ENCODE peak calls at places on chromosomes 6 and 20, in six cellular contexts. F is HCT116, E is HepG2, X is GM23338, W is SK-N-SH, O is Panc1. L is an unnamed sample.

GRCh38 chr20:58677808-58678207 is 14.8 kb upstream of the NPEPL1 start:
- DNase-seq in W (no peak), O (no peak), F (no peak), E (no peak), X (no peak), L (no peak)

GRCh38 chr6:168408504-168409136 is 32.4 kb upstream of the SMOC2 start:
- DNase-seq in X (no peak), O (no peak), F (no peak), E (no peak), W (no peak), L (no peak)

GRCh38 chr6:80969439-80969838 is 783.0 kb downstream of the TENT5A start:
- DNase-seq in F (peak), W (no peak), E (no peak), X (no peak), O (no peak), L (no peak)

GRCh38 chr6:133042550-133043120 is 198.5 kb upstream of the EYA4 start:
- DNase-seq in E (no peak), O (no peak), F (no peak), X (no peak), W (no peak), L (no peak)

GRCh38 chr6:145199961-145200360 is 535.4 kb downstream of the EPM2A start:
- DNase-seq in W (no peak), E (peak), F (no peak), X (no peak), O (peak), L (no peak)

GRCh38 chr6:122962196-122962595 is 33.8 kb upstream of the CLVS2 start:
- DNase-seq in W (no peak), O (no peak), X (no peak), F (no peak), E (no peak), L (no peak)

GRCh38 chr6:9766240-9766915 is 648.5 kb downstream of the TFAP2A start:
- DNase-seq in X (no peak), E (no peak), O (no peak), W (no peak), F (peak), L (no peak)

GRCh38 chr6:11389977-11390376 is 147.6 kb upstream of the TMEM170B start:
- DNase-seq in W (no peak), F (no peak), E (no peak), O (no peak), X (no peak), L (no peak)

GRCh38 chr20:5156670-5157448 is 30.1 kb downstream of the CDS2 start:
- DNase-seq in W (no peak), F (peak), O (peak), E (peak), X (no peak), L (no peak)

GRCh38 chr6:119443993-119444641 is 94.6 kb upstream of the MAN1A1 start:
- DNase-seq in O (no peak), F (no peak), E (no peak), W (no peak), X (no peak), L (no peak)

GRCh38 chr6:47168176-47168575 is 126.0 kb upstream of the ADGRF1 start:
- DNase-seq in F (peak), O (peak), X (no peak), E (peak), W (no peak), L (peak)

GRCh38 chr6:3779574-3779849 is 28.0 kb upstream of the PXDC1 start:
- DNase-seq in O (no peak), F (no peak), W (no peak), X (no peak), E (no peak), L (no peak)

GRCh38 chr20:25017257-25017803 is 24.8 kb upstream of the APMAP start:
- DNase-seq in O (no peak), F (no peak), X (peak), E (peak), W (no peak), L (no peak)

DNA sequence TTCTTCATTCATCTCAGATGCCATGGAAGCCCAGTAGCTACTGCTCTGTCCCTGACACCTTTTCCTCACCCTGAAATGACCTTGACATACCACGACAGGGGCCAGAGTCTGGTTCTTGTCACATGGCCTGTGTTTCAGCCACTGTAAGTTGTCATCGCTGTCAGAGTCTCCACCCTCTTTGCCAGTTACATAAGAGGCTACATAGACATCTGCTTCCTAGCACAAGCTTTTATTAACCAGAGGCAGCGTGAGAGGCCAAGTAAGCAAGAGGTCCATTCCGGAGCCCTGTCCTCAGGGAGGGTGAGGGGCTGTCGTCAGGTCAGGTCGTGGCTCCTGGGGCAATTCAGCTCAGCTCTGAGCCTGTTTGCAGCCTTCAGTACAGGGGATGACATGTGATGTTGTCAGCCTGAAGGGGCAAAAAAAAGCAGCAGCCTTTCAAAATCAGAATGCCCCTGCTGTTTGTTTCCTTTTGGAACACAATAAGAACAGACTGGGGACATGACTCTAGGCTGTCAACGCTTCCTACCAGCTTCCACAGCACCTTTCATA is 146.3 kb downstream of the MTFR2 start:
- DNase-seq in X (peak), W (peak), E (peak), O (no peak), F (no peak), L (no peak)
- TF ChIP-seq REST in X (no peak), W (no peak), E (no peak), O (no peak), F (no peak), L (no peak)

DNA sequence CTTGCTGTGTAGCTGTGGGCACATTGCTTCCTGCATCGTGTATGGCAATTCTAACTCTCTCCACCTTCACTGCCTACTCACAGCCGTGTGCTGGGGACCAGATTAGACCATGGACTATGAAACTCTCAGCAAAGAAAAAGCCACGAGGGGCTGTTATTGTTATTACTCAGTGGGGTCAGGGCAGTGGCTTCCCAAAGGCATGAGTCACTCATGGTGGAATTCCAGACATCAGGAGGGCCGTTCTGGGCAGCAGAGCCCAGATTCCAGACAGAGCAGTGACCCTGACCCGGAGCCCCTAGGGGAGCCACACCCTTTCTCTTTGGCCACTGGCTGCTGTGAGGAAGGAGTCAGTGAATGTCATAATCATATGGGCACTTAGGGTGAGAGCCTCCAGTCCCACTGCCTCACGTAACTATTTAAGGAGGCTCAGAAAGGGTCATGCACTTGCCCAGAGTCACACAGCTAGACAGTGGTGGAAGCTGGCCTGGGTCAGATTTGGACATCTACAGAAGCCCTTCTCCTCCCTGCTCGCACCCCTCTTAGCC is 22.2 kb upstream of the CCN5 start:
- DNase-seq in W (no peak), O (peak), F (peak), X (no peak), E (peak), L (no peak)
- TF ChIP-seq POLR2AphosphoS5 in W (peak), O (peak), F (peak), X (no peak), E (no peak), L (no peak)

GRCh38 chr20:34951252-34951651 is 4.4 kb downstream of the GSS start:
- DNase-seq in E (no peak), W (no peak), O (no peak), F (no peak), X (no peak), L (no peak)
- H3K4me3 ChIP-seq in E (no peak), W (no peak), O (no peak), F (no peak), X (no peak), L (no peak)

GRCh38 chr6:7135755-7136154 is 28.0 kb downstream of the RREB1 start:
- DNase-seq in F (no peak), O (no peak), X (no peak), W (no peak), E (no peak), L (no peak)
- TF ChIP-seq REST in F (no peak), O (no peak), X (no peak), W (no peak), E (no peak), L (no peak)

GRCh38 chr6:28124350-28124970 is at the start of gene ZSCAN16:
- DNase-seq in O (peak), F (peak), E (peak), X (peak), W (peak), L (peak)
- TF ChIP-seq POLR2AphosphoS5 in O (peak), F (peak), E (peak), X (peak), W (peak), L (peak)

DNA sequence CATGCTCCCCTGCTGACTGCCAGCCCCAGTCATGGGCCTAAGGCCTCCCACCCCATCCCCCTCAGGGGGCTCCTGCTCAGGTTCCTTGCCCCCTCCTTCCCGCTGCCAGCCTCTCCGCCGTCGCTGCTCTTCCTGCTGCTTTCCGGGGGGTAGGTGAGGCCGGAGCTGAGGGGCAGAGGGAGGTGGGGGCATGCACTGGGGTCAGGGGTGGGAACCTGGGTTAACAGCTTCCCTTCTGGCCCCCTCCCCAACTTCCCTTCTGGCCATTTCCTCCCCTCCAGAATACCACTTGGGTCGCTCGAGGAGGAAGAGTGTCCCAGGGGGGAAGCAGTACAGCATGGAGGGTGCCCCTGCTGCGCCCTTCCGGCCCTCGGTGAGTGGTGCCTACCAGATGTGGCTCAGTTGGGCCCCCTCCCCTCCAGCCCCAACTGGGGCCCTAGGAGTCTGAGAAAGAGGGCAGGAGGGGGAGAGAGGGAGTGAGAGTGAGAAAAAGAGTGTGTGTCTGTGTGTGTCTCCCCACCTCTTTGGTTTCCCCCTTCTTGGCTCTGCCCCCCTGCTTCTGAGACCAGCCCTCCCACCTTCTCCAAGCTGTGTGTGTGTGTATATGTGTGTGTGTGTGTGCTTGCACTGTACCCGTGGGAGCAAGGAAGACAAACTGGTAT is 12.1 kb downstream of the SYNGAP1 start:
- DNase-seq in E (no peak), W (peak), O (no peak), X (peak), F (no peak), L (peak)
- H3K4me3 ChIP-seq in E (no peak), W (no peak), O (no peak), X (peak), F (no peak), L (no peak)

DNA sequence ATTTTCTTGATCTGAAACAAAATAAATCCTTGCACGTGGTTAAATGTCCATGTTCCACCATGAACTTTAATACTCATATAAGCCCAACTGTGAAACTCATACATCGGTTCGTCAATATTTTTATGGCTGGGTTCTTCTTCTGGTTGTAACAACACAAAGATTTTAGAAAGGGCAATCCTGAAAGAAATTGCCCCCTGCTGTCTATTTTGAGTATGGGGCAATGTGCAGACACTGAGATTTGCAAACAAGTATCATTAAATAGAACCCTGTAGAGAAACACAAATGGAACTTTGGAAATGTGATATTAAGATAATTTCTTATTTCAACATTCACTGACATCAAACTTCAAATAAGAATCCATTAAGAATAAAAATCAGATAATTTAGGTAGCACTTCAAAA is 80.2 kb upstream of the PHACTR1 start:
- DNase-seq in X (no peak), O (no peak), E (no peak), F (no peak), W (no peak), L (no peak)
- TF ChIP-seq REST in X (no peak), O (no peak), E (no peak), F (no peak), W (no peak), L (no peak)

GRCh38 chr6:19851273-19852089 is 14.3 kb downstream of the ID4 start:
- DNase-seq in F (peak), X (peak), O (peak), W (peak), E (peak), L (peak)
- TF ChIP-seq POLR2AphosphoS5 in F (no peak), X (no peak), O (no peak), W (no peak), E (no peak), L (no peak)

DNA sequence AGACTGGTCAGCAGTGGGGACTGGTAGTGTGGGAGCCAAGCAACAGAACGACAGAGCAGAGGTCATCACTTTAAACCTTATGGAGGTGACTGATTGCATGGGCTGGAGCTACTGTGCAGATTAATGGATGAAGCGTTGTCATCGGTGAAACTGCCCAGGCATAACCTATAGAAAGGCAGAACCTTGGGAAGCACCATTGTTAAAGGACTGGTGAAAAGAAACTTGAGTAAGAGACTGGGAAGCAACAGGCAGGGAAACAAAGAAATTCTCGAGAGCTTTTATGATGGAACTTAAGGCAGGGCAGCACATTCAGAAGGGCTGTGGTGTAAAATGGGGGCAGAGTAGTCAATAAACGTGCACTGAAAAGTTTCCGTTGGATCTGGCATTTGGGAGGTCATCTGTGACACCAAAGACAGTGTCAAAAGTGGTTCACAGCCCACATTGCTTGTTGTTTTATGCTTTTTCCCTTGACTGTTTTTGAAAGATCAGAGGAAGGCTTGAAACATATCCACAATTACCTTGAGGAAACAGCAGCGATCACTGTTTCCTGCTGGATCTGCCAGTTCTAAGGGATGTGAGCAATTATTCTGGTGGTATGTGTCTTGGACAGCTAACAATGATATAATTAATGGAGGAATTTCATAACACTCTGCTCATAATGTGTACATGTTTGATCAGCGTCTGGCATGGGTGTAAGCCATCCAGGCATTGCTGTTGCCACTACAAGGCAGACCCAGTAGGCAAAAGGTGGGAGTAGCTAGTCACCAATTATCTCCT is 62.7 kb downstream of the LRRC1 start:
- DNase-seq in W (no peak), E (no peak), O (no peak), X (no peak), F (no peak), L (no peak)
- H3K4me3 ChIP-seq in W (no peak), E (no peak), O (no peak), X (no peak), F (no peak), L (no peak)